ENCODE peak calls at places on chromosomes 7 and 10, in ten cellular contexts. K, Y, M, H, Z, L, D, X, I and W are unnamed samples.

GRCh38 chr10:120970595-120971529 is 119.7 kb downstream of the WDR11 start:
- DNase-seq in H (no peak), Z (no peak), Y (no peak), M (no peak), I (no peak), K (no peak), D (no peak), L (no peak), X (no peak), W (no peak)

GRCh38 chr7:151051108-151051507 is 2.8 kb downstream of the ASIC3 start:
- DNase-seq in X (no peak), M (peak), Z (peak), Y (peak), L (peak), H (no peak), I (peak), K (peak), D (peak), W (peak)

GRCh38 chr7:110897538-110897937 is 193.4 kb upstream of the LRRN3 start:
- DNase-seq in I (no peak), D (no peak), L (no peak), Z (no peak), X (no peak), K (no peak), H (no peak), Y (no peak), M (no peak), W (no peak)

GRCh38 chr10:21340341-21340740 is 185.1 kb downstream of the SKIDA1 start:
- DNase-seq in Z (no peak), I (no peak), X (no peak), Y (no peak), M (no peak), D (no peak), K (no peak), L (no peak), H (no peak), W (no peak)

GRCh38 chr7:143463556-143463955 is 14.1 kb upstream of the TAS2R41 start:
- DNase-seq in K (no peak), Y (no peak), M (no peak), D (no peak), I (no peak), H (no peak), Z (no peak), L (no peak), X (no peak), W (no peak)

GRCh38 chr7:41835977-41836530 is 133.2 kb upstream of the INHBA start:
- DNase-seq in Y (no peak), X (no peak), K (no peak), D (no peak), H (no peak), I (no peak), M (no peak), L (no peak), Z (no peak), W (no peak)

GRCh38 chr10:112687647-112688046 is 240.6 kb downstream of the VTI1A start:
- DNase-seq in X (no peak), K (no peak), L (peak), M (no peak), H (no peak), D (no peak), Y (peak), Z (no peak), I (no peak), W (no peak)

GRCh38 chr10:78341953-78342614 is 308.4 kb downstream of the RPS24 start:
- DNase-seq in D (no peak), I (no peak), X (no peak), L (no peak), M (no peak), Z (no peak), Y (no peak), K (no peak), H (no peak), W (no peak)

GRCh38 chr10:23396695-23397094 is 42.2 kb upstream of the OTUD1 start:
- DNase-seq in M (no peak), Z (no peak), D (no peak), H (no peak), X (no peak), I (no peak), K (no peak), L (no peak), Y (no peak), W (no peak)